ENCODE peak calls at places on chromosomes 1 and 21, in seven cellular contexts. M, F, D, L, E, C and U are unnamed samples.

GRCh38 chr1:208093754-208094719 is 150.1 kb downstream of the PLXNA2 start:
- DNase-seq in M (peak), F (peak), D (no peak), L (no peak), E (peak), C (peak), U (peak)

GRCh38 chr1:182984621-182985020 is 31.7 kb upstream of the SHCBP1L start:
- DNase-seq in M (no peak), F (no peak), D (no peak), L (no peak), E (no peak), C (no peak), U (no peak)

GRCh38 chr1:36987276-36987675 is 47.0 kb downstream of the GRIK3 start:
- DNase-seq in M (no peak), F (no peak), D (no peak), L (no peak), E (no peak), C (no peak), U (no peak)

GRCh38 chr1:214427871-214428277 is 123.5 kb downstream of the PTPN14 start:
- DNase-seq in M (peak), F (peak), D (peak), L (peak), E (peak), C (no peak), U (peak)

GRCh38 chr1:64839732-64840405 is 95.0 kb downstream of the RAVER2 start:
- DNase-seq in M (no peak), F (no peak), D (no peak), L (no peak), E (no peak), C (no peak), U (no peak)

GRCh38 chr1:94025383-94026340 is 95.3 kb downstream of the ABCA4 start:
- DNase-seq in M (peak), F (peak), D (peak), L (no peak), E (peak), C (peak), U (peak)

GRCh38 chr21:36079010-36079649 is 9.3 kb downstream of the CBR1 start:
- DNase-seq in M (no peak), F (no peak), D (no peak), L (no peak), E (no peak), C (no peak), U (no peak)

GRCh38 chr1:150366416-150367296 is 2.7 kb downstream of the RPRD2 start:
- DNase-seq in M (peak), F (peak), D (no peak), L (no peak), E (no peak), C (no peak), U (peak)

GRCh38 chr1:42916839-42917495 is 41.7 kb downstream of the SLC2A1 start:
- DNase-seq in M (no peak), F (no peak), D (no peak), L (no peak), E (no peak), C (no peak), U (no peak)

GRCh38 chr1:166167395-166167922 is 658 bp upstream of the FAM78B start:
- DNase-seq in M (no peak), F (no peak), D (no peak), L (no peak), E (no peak), C (peak), U (no peak)

GRCh38 chr1:65247419-65248359 is 61.7 kb upstream of the DNAJC6 start:
- DNase-seq in M (peak), F (peak), D (no peak), L (peak), E (peak), C (no peak), U (peak)

GRCh38 chr1:20571427-20571826 is 17.5 kb upstream of the CDA start:
- DNase-seq in M (no peak), F (no peak), D (no peak), L (no peak), E (no peak), C (no peak), U (no peak)

GRCh38 chr1:31297273-31298247 is 728 bp downstream of the ZCCHC17 start:
- DNase-seq in M (peak), F (peak), D (no peak), L (no peak), E (no peak), C (no peak), U (peak)

GRCh38 chr21:42684109-42684916 is 30.9 kb downstream of the PDE9A start:
- DNase-seq in M (no peak), F (no peak), D (no peak), L (no peak), E (no peak), C (no peak), U (no peak)

GRCh38 chr1:111541721-111542120 is 38.3 kb upstream of the ADORA3 start:
- DNase-seq in M (peak), F (peak), D (no peak), L (no peak), E (peak), C (no peak), U (peak)

GRCh38 chr1:209704584-209704983 is at the start of gene HSD11B1:
- DNase-seq in M (peak), F (peak), D (no peak), L (no peak), E (no peak), C (no peak), U (peak)

GRCh38 chr1:234617986-234618725 is 8.2 kb upstream of the IRF2BP2 start:
- DNase-seq in M (peak), F (peak), D (no peak), L (no peak), E (no peak), C (no peak), U (peak)

GRCh38 chr1:107936498-107937481 is 28.2 kb downstream of the VAV3 start:
- DNase-seq in M (peak), F (peak), D (no peak), L (peak), E (peak), C (no peak), U (peak)